ENCODE peak calls at places on chromosome 18, in seven cellular contexts. I is Caco-2, C is ovary, M is fibroblast of the aortic adventitia, Y is epithelial cell of esophagus, N is upper lobe of right lung, P is IMR-90. F is an unnamed sample.

GRCh38 chr18:48866028-48866733 is 84.6 kb downstream of the SMAD7 start:
- DNase-seq in I (no peak), N (no peak), Y (peak), C (peak), P (peak), M (peak), F (no peak)

GRCh38 chr18:27839141-27839540 is 337.8 kb downstream of the CDH2 start:
- DNase-seq in I (peak), C (no peak), Y (peak), M (peak), N (no peak), P (peak), F (no peak)

GRCh38 chr18:76376668-76377358 is 118.2 kb downstream of the ZNF516 start:
- DNase-seq in P (no peak), M (no peak), C (no peak), I (no peak), N (no peak), Y (peak), F (no peak)

GRCh38 chr18:42030586-42031182 is 75.7 kb downstream of the PIK3C3 start:
- DNase-seq in I (peak), P (peak), N (no peak), M (no peak), Y (peak), C (no peak), F (no peak)

GRCh38 chr18:48660346-48661228 is 121.8 kb downstream of the CTIF start:
- DNase-seq in I (no peak), Y (no peak), C (peak), M (no peak), N (no peak), P (no peak), F (no peak)

GRCh38 chr18:42114310-42114943 is 159.4 kb downstream of the PIK3C3 start:
- DNase-seq in C (peak), I (peak), M (peak), Y (peak), P (peak), N (no peak), F (no peak)

GRCh38 chr18:58996131-58996632 is 131.5 kb downstream of the ZNF532 start:
- DNase-seq in N (no peak), C (no peak), P (peak), M (peak), Y (peak), I (no peak), F (no peak)

GRCh38 chr18:34787931-34788532 is 77.9 kb downstream of the DTNA start:
- DNase-seq in I (peak), C (peak), N (no peak), M (peak), Y (peak), P (peak), F (no peak)

GRCh38 chr18:58785171-58785805 is 79.4 kb upstream of the ZNF532 start:
- DNase-seq in I (peak), N (no peak), P (peak), C (no peak), Y (peak), M (peak), F (no peak)

GRCh38 chr18:5620284-5620683 is 76.5 kb upstream of the EPB41L3 start:
- DNase-seq in C (no peak), I (no peak), N (no peak), P (peak), M (peak), Y (peak), F (no peak)

GRCh38 chr18:24230766-24231165 is 91.9 kb downstream of the CABYR start:
- DNase-seq in I (no peak), P (no peak), N (no peak), M (no peak), C (no peak), Y (no peak), F (no peak)

GRCh38 chr18:10029711-10030110 is 115.9 kb downstream of the VAPA start:
- DNase-seq in C (no peak), P (no peak), M (no peak), N (no peak), Y (no peak), I (no peak), F (no peak)

GRCh38 chr18:34543940-34544339 is 166.2 kb upstream of the DTNA start:
- DNase-seq in M (no peak), P (no peak), N (no peak), C (no peak), Y (no peak), I (no peak), F (no peak)

GRCh38 chr18:4405965-4406364 is 49.1 kb downstream of the DLGAP1 start:
- DNase-seq in Y (no peak), N (no peak), C (no peak), I (no peak), P (no peak), M (no peak), F (no peak)

GRCh38 chr18:28248653-28249052 is 71.7 kb upstream of the CDH2 start:
- DNase-seq in M (no peak), N (no peak), I (no peak), Y (no peak), C (no peak), P (no peak), F (no peak)

GRCh38 chr18:5297582-5297981 is 2.1 kb upstream of the ZBTB14 start:
- DNase-seq in Y (no peak), N (no peak), I (no peak), M (no peak), P (no peak), C (no peak), F (no peak)

GRCh38 chr18:9638886-9639285 is 24.5 kb upstream of the PPP4R1 start:
- DNase-seq in N (no peak), I (no peak), Y (peak), M (no peak), C (no peak), P (no peak), F (no peak)

GRCh38 chr18:8889479-8889878 is 184.1 kb downstream of the MTCL1 start:
- DNase-seq in P (peak), M (peak), Y (no peak), I (no peak), C (no peak), N (no peak), F (no peak)

GRCh38 chr18:35077937-35078336 is 36.7 kb downstream of the MAPRE2 start:
- DNase-seq in C (no peak), N (no peak), P (peak), Y (no peak), I (no peak), M (no peak), F (no peak)

GRCh38 chr18:43322133-43322532 is 44.8 kb upstream of the SYT4 start:
- DNase-seq in I (no peak), M (no peak), P (no peak), C (no peak), Y (no peak), N (no peak), F (no peak)

GRCh38 chr18:21393986-21394385 is 152.0 kb downstream of the GREB1L start:
- DNase-seq in I (no peak), C (no peak), N (no peak), M (peak), P (no peak), Y (no peak), F (no peak)

GRCh38 chr18:73835656-73836055 is 312.0 kb downstream of the FBXO15 start:
- DNase-seq in N (no peak), M (no peak), Y (peak), I (no peak), C (no peak), P (peak), F (no peak)

GRCh38 chr18:63161032-63161727 is 158.4 kb downstream of the BCL2 start:
- DNase-seq in M (no peak), I (no peak), Y (no peak), C (no peak), P (no peak), N (no peak), F (no peak)

GRCh38 chr18:72634500-72634899 is 90.4 kb upstream of the CBLN2 start:
- DNase-seq in N (no peak), C (no peak), P (no peak), M (no peak), Y (no peak), I (no peak), F (no peak)

DNA sequence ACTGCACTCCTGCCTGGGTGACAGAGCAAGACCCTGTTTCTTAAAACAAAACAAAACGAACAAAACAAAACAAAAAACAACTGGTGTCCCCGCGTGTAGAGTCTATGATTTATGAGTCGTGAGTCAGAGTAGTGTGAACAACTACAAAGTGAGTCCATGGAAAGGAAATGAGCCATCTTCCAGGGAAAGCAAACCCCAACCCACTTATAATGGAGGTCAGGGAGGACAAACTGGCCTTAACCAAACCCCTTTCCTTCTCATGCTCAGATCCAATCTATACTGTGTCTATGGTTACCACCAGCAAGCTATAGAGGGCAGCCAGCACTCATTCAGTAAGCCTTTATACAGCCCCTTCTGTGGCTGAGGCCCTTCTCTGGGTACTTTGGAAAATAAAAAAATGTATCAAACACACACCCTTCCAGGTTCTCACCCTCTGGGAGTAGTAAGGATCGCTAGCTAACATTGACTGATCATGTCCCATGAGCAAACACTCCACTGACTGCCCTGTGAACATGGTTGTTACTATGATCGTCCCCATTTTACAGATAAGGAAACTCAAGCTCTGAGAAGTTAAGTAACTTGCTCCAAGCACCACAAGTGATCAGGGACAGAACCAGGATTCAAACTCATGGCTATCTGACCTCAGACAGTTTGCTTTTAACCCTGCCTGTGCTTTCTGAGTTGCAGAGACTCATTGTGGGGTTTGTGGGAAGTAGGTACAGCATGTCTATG is 24.7 kb upstream of the COLEC12 start:
- DNase-seq in P (peak), M (peak), I (no peak), Y (no peak), C (peak), N (no peak), F (no peak)
- TF ChIP-seq CTCF in P (no peak), M (no peak), I (no peak), Y (no peak), C (no peak), N (no peak), F (no peak)

GRCh38 chr18:3148930-3149535 is 70.7 kb downstream of the MYOM1 start:
- DNase-seq in I (no peak), M (no peak), C (no peak), P (peak), N (no peak), Y (peak), F (no peak)
- TF ChIP-seq CTCF in I (no peak), M (no peak), C (no peak), P (no peak), N (no peak), Y (no peak), F (no peak)

GRCh38 chr18:57447154-57447621 is 12.0 kb downstream of the ONECUT2 start:
- DNase-seq in I (no peak), M (peak), N (no peak), P (peak), Y (peak), C (no peak), F (peak)
- TF ChIP-seq CTCF in I (no peak), M (no peak), N (no peak), P (no peak), Y (no peak), C (no peak), F (no peak)

DNA sequence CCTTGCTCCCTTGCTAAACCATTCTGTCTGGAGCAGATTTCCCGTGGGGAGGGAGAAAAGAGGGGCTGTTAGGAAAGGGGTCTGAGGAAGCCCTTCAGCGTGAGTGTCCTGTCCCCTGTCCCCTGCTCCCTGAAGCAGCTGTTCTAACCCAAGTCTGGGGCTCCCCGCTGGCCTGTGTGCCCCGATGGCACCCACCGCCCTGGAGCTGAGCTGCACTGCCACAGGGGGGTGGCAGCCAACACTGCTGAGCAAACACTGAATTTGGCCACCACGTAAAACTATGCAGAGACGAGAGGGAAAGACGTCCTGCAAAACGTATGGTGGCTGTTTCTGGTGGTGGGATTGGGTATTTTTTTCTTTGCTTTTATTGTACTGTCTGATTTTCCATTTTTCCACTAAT is 17.9 kb downstream of the KCNG2 start:
- DNase-seq in M (no peak), P (no peak), N (no peak), I (no peak), C (no peak), Y (no peak), F (no peak)
- TF ChIP-seq CTCF in M (no peak), P (no peak), N (no peak), I (no peak), C (no peak), Y (no peak), F (no peak)

GRCh38 chr18:36769172-36769571 is 59.6 kb downstream of the TPGS2 start:
- DNase-seq in C (no peak), Y (peak), M (peak), N (no peak), P (peak), I (no peak), F (no peak)

GRCh38 chr18:36771246-36771645 is 57.6 kb downstream of the TPGS2 start:
- DNase-seq in C (no peak), I (no peak), M (no peak), N (no peak), Y (no peak), P (no peak), F (no peak)

GRCh38 chr18:36772339-36772738 is 56.5 kb downstream of the TPGS2 start:
- DNase-seq in M (no peak), Y (no peak), P (peak), C (no peak), I (no peak), N (no peak), F (no peak)

GRCh38 chr18:36770315-36770946 is 58.4 kb downstream of the TPGS2 start:
- DNase-seq in C (no peak), M (peak), Y (no peak), I (no peak), N (no peak), P (no peak), F (no peak)

GRCh38 chr18:36769611-36770314 is 59.0 kb downstream of the TPGS2 start:
- DNase-seq in P (no peak), C (no peak), M (no peak), I (peak), Y (no peak), N (no peak), F (no peak)
- TF ChIP-seq CTCF in P (peak), C (no peak), M (peak), I (peak), Y (peak), N (peak), F (peak)

GRCh38 chr18:56108486-56109367 is 520.7 kb upstream of the TCF4 start:
- DNase-seq in M (peak), P (no peak), N (no peak), Y (no peak), I (no peak), C (no peak), F (no peak)
- TF ChIP-seq CTCF in M (no peak), P (no peak), N (no peak), Y (no peak), I (no peak), C (no peak), F (no peak)

DNA sequence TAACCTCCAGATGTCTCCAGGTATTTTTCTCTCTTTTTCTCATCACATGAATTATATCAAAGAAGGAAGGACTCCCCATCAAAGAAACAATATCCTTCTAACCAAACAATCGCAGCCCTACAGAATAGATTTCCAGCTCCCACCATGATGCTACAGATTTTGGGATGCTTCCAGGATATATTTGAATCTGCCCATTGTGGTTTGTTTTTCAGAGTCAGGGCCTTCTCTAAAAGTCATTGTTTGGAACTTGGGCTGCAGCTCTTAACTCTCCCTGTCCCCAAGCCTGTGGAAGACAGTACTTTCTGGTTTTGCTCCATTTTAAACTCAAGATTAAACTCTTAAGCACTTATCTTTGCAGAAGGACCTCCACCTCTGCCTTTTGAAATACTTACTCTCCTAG is 223.2 kb downstream of the PMAIP1 start:
- DNase-seq in N (no peak), Y (no peak), C (no peak), M (no peak), P (no peak), I (no peak), F (no peak)
- TF ChIP-seq CTCF in N (no peak), Y (no peak), C (no peak), M (no peak), P (no peak), I (no peak), F (no peak)